ENCODE peak calls at places on chromosomes 3 and 15, in five cellular contexts. T, C, X, F and K are unnamed samples.

GRCh38 chr3:131591394-131591990 is 88.7 kb upstream of the MRPL3 start:
- DNase-seq in X (no peak), T (peak; percentile 47), C (no peak), F (peak; percentile 81), K (peak; percentile 63)

GRCh38 chr3:142489572-142490323 is 41.9 kb upstream of the XRN1 start:
- DNase-seq in F (no peak), C (no peak), X (no peak), T (peak; percentile 92), K (peak; percentile 15)

GRCh38 chr15:48674876-48675275 is 29.4 kb upstream of the FBN1 start:
- DNase-seq in X (no peak), C (no peak), F (peak; percentile 76), T (no peak), K (peak; percentile 80)

GRCh38 chr3:153856932-153857331 is 264.3 kb upstream of the ARHGEF26 start:
- DNase-seq in F (no peak), T (peak; percentile 42), X (no peak), C (no peak), K (no peak)

GRCh38 chr3:178987745-178988144 is 83.9 kb downstream of the ZMAT3 start:
- DNase-seq in F (no peak), T (no peak), C (no peak), X (no peak), K (no peak)

GRCh38 chr3:169673521-169673920 is 10.0 kb upstream of the MECOM start:
- DNase-seq in T (no peak), X (no peak), C (no peak), F (no peak), K (no peak)

GRCh38 chr3:86989611-86990010 is 1.3 kb downstream of the VGLL3 start:
- DNase-seq in X (no peak), F (peak; percentile 63), T (no peak), C (no peak), K (peak; percentile 61)

GRCh38 chr3:196073188-196073838 is 8.6 kb downstream of the TFRC start:
- DNase-seq in C (peak; percentile 73), T (peak; percentile 74), F (peak; percentile 65), X (peak; percentile 35), K (peak; percentile 69)

GRCh38 chr3:48918388-48919214 is at the start of gene ARIH2:
- DNase-seq in F (peak; percentile 97), C (peak; percentile 98), X (peak; percentile 89), T (peak; percentile 95), K (peak; percentile 94)

GRCh38 chr15:94119215-94119815 is 112.0 kb upstream of the MCTP2 start:
- DNase-seq in X (no peak), F (peak; percentile 7), C (no peak), T (no peak), K (no peak)

GRCh38 chr15:67744331-67745058 is 80.8 kb upstream of the SKOR1 start:
- DNase-seq in F (peak; percentile 6), C (peak; percentile 53), X (no peak), T (no peak), K (peak; percentile 18)

GRCh38 chr3:126131881-126132750 is 48.2 kb upstream of the SLC41A3 start:
- DNase-seq in F (no peak), T (no peak), C (no peak), X (no peak), K (no peak)

GRCh38 chr3:120093119-120093922 is 926 bp downstream of the GSK3B start:
- DNase-seq in F (peak; percentile 63), T (peak; percentile 73), X (peak; percentile 75), C (no peak), K (peak; percentile 93)

GRCh38 chr3:120093923-120094775 is at the start of gene GSK3B:
- DNase-seq in X (peak; percentile 99), F (peak; percentile 88), C (peak; percentile 99), T (no peak), K (no peak)

GRCh38 chr3:120090422-120090821 is 3.8 kb downstream of the GSK3B start:
- DNase-seq in C (no peak), X (no peak), T (no peak), F (no peak), K (no peak)

GRCh38 chr3:120094776-120095225 is 554 bp upstream of the GSK3B start:
- DNase-seq in T (peak; percentile 100), C (peak; percentile 99), F (peak; percentile 99), X (no peak), K (peak; percentile 100)

GRCh38 chr3:120092444-120092843 is 1.8 kb downstream of the GSK3B start:
- DNase-seq in T (peak; percentile 20), X (no peak), F (no peak), C (no peak), K (no peak)
- H3K27ac ChIP-seq in T (no peak overlapping the region), X (no peak overlapping the region), F (no peak overlapping the region), C (no peak overlapping the region), K (no peak overlapping the region)

DNA sequence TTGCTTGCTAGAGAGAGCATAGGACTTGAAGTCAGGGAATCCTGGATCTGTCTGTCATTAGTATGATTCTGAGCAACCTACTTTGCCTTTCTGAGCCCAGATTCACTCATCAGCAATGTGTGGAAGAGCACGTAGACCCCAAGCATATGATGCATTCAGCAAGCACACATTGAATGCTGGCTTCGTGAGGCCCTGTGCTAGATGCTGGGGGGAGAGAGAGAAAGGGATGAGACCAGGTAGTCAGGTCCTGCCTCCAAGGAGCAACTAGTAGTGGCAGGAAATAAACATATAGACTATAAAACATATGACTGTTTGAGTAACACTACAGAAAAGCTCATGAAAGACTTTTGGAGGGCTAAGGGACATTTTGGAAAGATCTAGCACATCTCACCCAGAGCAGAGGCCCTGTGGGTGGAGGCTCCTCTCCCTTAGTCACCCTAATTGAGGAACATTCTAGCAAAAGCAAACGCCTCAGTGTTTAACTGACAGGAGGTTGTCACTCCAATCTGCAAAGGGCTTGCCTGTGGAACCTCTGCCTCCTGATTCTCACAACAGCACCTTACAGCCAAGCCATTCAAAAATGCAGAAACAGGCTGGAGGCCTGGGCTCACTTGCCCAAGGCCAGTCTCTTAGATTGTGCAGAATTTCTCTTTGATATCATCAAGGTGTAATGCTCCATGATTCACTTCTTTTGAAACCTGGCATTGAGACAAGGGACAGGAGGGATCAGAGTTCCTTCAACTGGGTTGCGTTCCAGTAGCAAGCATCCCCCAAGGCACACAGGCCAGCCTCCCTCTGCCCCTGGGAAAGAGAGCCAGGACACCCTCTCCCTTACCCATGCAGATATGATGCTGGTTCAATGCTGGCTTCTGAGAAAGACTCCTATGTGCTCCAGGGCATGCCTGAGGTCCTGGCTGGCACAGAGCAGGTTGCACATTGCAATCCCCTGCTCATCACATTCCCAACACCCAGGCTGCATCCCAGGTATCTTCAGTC is 26.1 kb downstream of the STARD5 start:
- DNase-seq in C (no peak), F (no peak), X (no peak), T (peak; percentile 17), K (no peak)
- TF ChIP-seq EZH2 in C (no peak), F (no peak), X (no peak), T (no peak), K (no peak)

GRCh38 chr3:156978471-156978961 is 152.4 kb downstream of the LEKR1 start:
- DNase-seq in X (no peak), F (peak; percentile 35), T (no peak), C (peak; percentile 88), K (no peak)
- H3K27ac ChIP-seq in X (no peak overlapping the region), F (no peak overlapping the region), T (no peak overlapping the region), C (peak overlapping the region; percentile 83), K (no peak overlapping the region)

DNA sequence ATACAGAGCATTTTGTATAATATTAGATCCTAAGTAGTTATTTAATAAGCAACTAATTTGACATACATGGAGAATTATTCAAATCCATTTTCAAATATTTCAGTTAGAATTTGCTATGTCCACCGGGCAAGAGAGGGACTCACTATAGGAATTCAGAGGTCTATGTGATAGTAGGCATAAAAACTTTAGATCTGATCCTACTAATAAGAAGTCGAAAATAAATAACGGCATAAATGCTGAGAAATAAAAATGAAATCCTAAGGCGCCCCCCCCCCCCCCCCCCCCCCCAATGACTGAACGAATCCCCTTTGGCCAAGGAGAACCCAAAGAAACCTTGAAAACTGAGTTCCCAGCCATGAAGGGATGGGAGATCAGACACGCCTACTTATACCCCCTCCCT is 80.6 kb downstream of the ZNF385D start:
- DNase-seq in X (no peak), T (no peak), C (no peak), F (no peak), K (no peak)
- TF ChIP-seq EZH2 in X (no peak), T (no peak), C (no peak), F (no peak), K (no peak)

GRCh38 chr3:81962396-81962795 is 201.0 kb upstream of the GBE1 start:
- DNase-seq in F (peak; percentile 47), C (no peak), X (no peak), T (peak; percentile 69), K (no peak)

GRCh38 chr3:81955908-81956307 is 194.5 kb upstream of the GBE1 start:
- DNase-seq in C (no peak), T (no peak), F (peak; percentile 23), X (no peak), K (no peak)

GRCh38 chr3:81958967-81959625 is 197.7 kb upstream of the GBE1 start:
- DNase-seq in F (peak; percentile 84), C (no peak), X (no peak), T (no peak), K (peak; percentile 12)
- H3K27ac ChIP-seq in F (peak overlapping the region; percentile 8), C (no peak overlapping the region), X (no peak overlapping the region), T (no peak overlapping the region), K (no peak overlapping the region)

GRCh38 chr15:60000113-60000823 is 3.8 kb upstream of the FOXB1 start:
- DNase-seq in X (no peak), T (no peak), C (no peak), F (no peak), K (no peak)
- TF ChIP-seq EZH2 in X (no peak), T (no peak), C (no peak), F (peak; percentile 82), K (peak; percentile 71)

DNA sequence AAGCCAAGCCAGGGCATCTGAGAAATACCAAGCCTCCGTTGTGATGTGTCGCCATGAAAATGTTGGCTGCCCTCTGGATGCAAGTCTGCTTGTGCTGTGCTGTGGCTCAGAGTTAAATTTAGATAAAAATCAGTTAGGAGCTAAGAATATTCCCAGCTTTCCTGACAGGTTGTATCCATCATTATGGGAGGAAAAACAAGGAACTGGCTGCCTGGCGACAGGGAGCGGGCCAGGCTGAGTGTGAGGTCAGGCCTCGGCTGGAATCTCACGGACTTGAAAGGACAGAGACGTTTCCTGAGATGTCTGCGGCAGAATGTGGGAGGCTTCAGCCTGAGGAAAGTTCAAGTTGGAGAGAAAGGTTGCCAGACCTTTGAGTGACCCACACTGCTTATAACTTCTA is 213.8 kb downstream of the THSD4 start:
- DNase-seq in C (no peak), T (no peak), F (no peak), X (no peak), K (peak; percentile 86)
- H3K27ac ChIP-seq in C (no peak overlapping the region), T (peak overlapping the region; percentile 75), F (no peak overlapping the region), X (no peak overlapping the region), K (peak overlapping the region; percentile 39)

GRCh38 chr3:69385033-69385722 is 710 bp downstream of the FRMD4B start:
- DNase-seq in T (no peak), C (no peak), X (no peak), F (no peak), K (no peak)
- TF ChIP-seq EZH2 in T (no peak), C (no peak), X (no peak), F (peak; percentile 69), K (peak; percentile 21)

GRCh38 chr3:46926871-46927717 is 49.5 kb downstream of the CCDC12 start:
- DNase-seq in C (peak; percentile 61), F (no peak), T (no peak), X (no peak), K (no peak)
- H3K27ac ChIP-seq in C (peak overlapping the region; percentile 45), F (no peak overlapping the region), T (no peak overlapping the region), X (no peak overlapping the region), K (peak overlapping the region; percentile 77)

GRCh38 chr15:63501256-63502089 is 2.9 kb upstream of the USP3 start:
- DNase-seq in T (peak; percentile 79), C (no peak), X (no peak), F (peak; percentile 96), K (peak; percentile 93)
- TF ChIP-seq EZH2 in T (no peak), C (no peak), X (no peak), F (no peak), K (no peak)